ENCODE peak calls at places on chromosomes 11 and 22, in five cellular contexts. X is heart left ventricle; J is right atrium auricular region; F is effector memory CD4-positive, alpha-beta T cell; S is GM23248. V is an unnamed sample.
A peak's percentile ranks its signal among the peaks of the same experiment; 100 is the strongest.

GRCh38 chr22:50474711-50475651 is at the start of gene SBF1:
- DNase-seq in X (peak; percentile 95), J (peak; percentile 88), F (peak; percentile 84), S (peak; percentile 98), V (peak; percentile 94)

GRCh38 chr11:115304774-115305472 is 199.3 kb downstream of the CADM1 start:
- DNase-seq in X (no peak), J (no peak), F (no peak), S (no peak), V (no peak)

GRCh38 chr11:10350341-10350740 is 45.5 kb downstream of the ADM start:
- DNase-seq in X (no peak), J (no peak), F (no peak), S (peak; percentile 56), V (peak; percentile 68)

GRCh38 chr11:44787070-44787469 is 60.3 kb downstream of the TSPAN18 start:
- DNase-seq in X (no peak), J (no peak), F (no peak), S (no peak), V (no peak)

GRCh38 chr11:69890476-69890875 is 71.3 kb upstream of the FGF3 start:
- DNase-seq in X (no peak), J (no peak), F (no peak), S (no peak), V (no peak)

GRCh38 chr11:126461996-126462395 is 106.5 kb downstream of the ST3GAL4 start:
- DNase-seq in X (no peak), J (no peak), F (no peak), S (no peak), V (no peak)

GRCh38 chr22:46574993-46575914 is 37.8 kb upstream of the CELSR1 start:
- DNase-seq in X (peak; percentile 57), J (no peak), F (no peak), S (no peak), V (no peak)

GRCh38 chr11:76303399-76303798 is 77.5 kb downstream of the THAP12 start:
- DNase-seq in X (no peak), J (no peak), F (no peak), S (no peak), V (no peak)

GRCh38 chr22:26851125-26851524 is 193.7 kb downstream of the MIAT start:
- DNase-seq in X (no peak), J (peak; percentile 18), F (no peak), S (no peak), V (no peak)

GRCh38 chr11:19978668-19979518 is 181.4 kb downstream of the DBX1 start:
- DNase-seq in X (no peak), J (no peak), F (no peak), S (peak; percentile 84), V (no peak)

GRCh38 chr11:129359748-129360147 is 15.9 kb upstream of the BARX2 start:
- DNase-seq in X (no peak), J (no peak), F (no peak), S (no peak), V (no peak)

GRCh38 chr11:16252373-16252772 is 104.0 kb downstream of the SOX6 start:
- DNase-seq in X (no peak), J (no peak), F (no peak), S (peak; percentile 20), V (peak; percentile 20)

GRCh38 chr22:30398685-30399680 is 2.2 kb downstream of the SEC14L2 start:
- DNase-seq in X (no peak), J (no peak), F (no peak), S (peak; percentile 61), V (no peak)

GRCh38 chr11:69949327-69949726 is 128.8 kb upstream of the ANO1 start:
- DNase-seq in X (no peak), J (peak; percentile 76), F (no peak), S (peak; percentile 92), V (peak; percentile 28)

GRCh38 chr22:50570861-50571260 is 7.4 kb downstream of the CPT1B start:
- DNase-seq in X (no peak), J (no peak), F (no peak), S (no peak), V (no peak)

GRCh38 chr11:78432058-78432515 is 14.5 kb upstream of the GAB2 start:
- DNase-seq in X (no peak), J (no peak), F (no peak), S (peak; percentile 47), V (peak; percentile 35)

DNA sequence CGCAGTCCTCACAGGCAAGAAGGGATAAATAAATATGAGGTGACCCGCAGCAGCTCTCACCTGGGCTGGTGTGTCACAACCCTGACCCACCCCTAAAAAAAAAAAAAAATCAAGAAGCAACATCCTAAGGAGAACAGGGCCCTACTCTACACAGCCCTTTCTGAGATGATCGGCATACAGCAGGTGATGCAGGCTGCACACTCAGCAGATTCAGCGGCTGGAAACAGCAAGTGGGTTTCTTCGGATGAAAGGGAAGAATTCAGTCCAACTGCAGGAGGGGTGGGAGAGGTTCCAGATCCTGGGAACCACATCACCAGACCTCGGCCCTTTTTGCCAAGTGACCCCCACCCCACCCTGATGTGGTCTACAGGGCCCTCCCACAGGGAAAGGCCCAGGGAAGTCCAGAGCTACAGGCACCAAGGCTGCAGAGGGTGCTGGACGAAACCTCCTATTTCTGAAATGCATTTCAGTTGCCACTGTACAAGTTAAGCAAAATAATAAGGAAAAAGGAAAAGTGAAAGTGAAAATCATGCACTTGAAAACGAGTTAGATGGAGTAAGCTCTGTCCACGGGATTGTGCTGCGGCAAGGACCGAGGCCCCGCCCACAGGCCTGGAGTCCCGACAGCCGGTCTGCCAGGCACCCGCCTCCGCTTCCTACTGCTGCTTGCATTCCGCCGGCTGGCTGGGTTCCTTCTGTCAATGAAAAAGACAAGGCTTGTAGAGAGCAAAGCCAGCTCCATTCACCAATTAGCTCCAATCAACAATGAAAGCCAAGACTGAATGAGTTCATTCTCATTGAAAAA is 15.9 kb upstream of the PHLDA2 start:
- DNase-seq in X (peak; percentile 93), J (peak; percentile 93), F (no peak), S (peak; percentile 98), V (no peak)
- H3K4me1 ChIP-seq in X (peaks cover 33% of the 10 kb centered on the region), J (no peaks in the 10 kb centered on the region), F (peaks cover 28% of the 10 kb centered on the region), S (peaks cover 27% of the 10 kb centered on the region), V (no peaks in the 10 kb centered on the region)

GRCh38 chr11:120239713-120240640 is at the start of gene POU2F3:
- DNase-seq in X (no peak), J (no peak), F (no peak), S (no peak), V (no peak)
- H3K4me3 ChIP-seq in X (no peak within 1 kb of the TSS), J (no peak within 1 kb of the TSS), F (no peak within 1 kb of the TSS), S (no peak within 1 kb of the TSS), V (no peak within 1 kb of the TSS)

GRCh38 chr22:21856868-21857267 is 10.6 kb downstream of the MAPK1 start:
- DNase-seq in X (no peak), J (no peak), F (no peak), S (no peak), V (no peak)
- H3K4me1 ChIP-seq in X (peaks cover 77% of the 10 kb centered on the region), J (no peaks in the 10 kb centered on the region), F (peaks cover 30% of the 10 kb centered on the region), S (peaks cover 8% of the 10 kb centered on the region), V (peaks cover 3% of the 10 kb centered on the region)

DNA sequence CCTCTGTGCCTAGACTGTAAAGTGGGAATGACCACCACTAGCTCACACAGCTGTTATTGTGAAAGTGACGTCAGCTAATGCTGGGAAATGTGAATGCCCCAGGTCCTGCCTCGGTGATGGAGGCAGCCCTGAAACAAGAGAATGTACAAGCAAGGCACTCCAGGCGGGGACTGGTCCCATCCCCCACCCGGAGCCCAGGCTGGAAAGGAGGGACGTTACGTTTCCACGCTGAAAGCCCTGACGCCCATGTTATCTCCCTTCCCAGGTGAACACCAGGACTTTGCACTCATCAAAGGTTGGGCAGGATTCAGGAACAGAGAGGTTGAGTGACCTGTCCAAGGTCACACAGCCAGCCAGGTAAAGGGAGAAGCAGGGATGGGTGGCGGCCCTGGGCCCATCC is 784 bp downstream of the SULT4A1 start:
- DNase-seq in X (no peak), J (no peak), F (no peak), S (peak; percentile 23), V (no peak)
- H3K4me3 ChIP-seq in X (no peak overlapping the region), J (no peak overlapping the region), F (no peak overlapping the region), S (no peak overlapping the region), V (no peak overlapping the region)

DNA sequence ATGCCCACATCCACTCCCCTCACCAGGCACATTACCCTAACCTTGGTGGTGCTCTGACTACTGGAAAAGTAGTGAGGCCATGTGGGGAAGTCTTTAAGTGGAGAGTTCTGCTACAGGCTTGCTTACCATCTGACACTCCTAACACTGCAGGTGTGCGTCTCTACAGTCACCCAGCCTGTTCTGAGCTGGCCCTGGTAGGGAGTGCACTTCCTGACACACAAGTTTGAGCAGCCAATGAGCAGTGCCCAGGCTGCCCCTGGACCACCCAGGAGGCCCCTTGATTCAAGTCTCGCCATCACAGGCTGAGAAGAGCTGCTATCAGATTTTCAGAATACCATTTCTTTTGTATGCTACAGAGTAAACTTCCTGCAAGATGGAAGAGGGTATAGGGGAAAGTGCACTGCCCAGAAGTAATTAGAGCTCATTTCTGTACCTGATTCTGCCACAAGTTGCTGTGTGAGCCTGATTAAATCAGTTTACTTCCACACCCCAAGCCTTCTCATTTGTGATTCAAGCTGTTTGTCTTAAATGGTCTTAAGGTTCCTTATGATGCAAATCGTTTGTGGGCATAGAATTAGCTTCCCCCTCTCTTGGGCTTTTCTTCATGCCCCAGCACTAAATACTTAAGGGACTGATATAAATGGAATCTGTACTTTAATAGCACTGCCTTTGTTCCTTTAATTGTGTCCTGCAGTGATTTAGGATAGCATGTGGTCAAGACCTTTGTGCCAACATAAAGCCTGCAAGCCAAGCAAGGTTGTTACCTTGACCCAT is 22.2 kb downstream of the OPCML start:
- DNase-seq in X (no peak), J (no peak), F (no peak), S (no peak), V (no peak)
- H3K4me1 ChIP-seq in X (no peaks in the 10 kb centered on the region), J (no peaks in the 10 kb centered on the region), F (no peaks in the 10 kb centered on the region), S (no peaks in the 10 kb centered on the region), V (no peaks in the 10 kb centered on the region)

GRCh38 chr11:59556883-59557205 is 45.5 kb downstream of the OR4D9 start:
- DNase-seq in X (no peak), J (no peak), F (no peak), S (peak; percentile 82), V (peak; percentile 41)
- H3K4me3 ChIP-seq in X (peak overlapping the region; percentile 47), J (peak overlapping the region; percentile 18), F (no peak overlapping the region), S (peak overlapping the region; percentile 87), V (peak overlapping the region; percentile 65)